ENCODE peak calls at places on chromosomes 13 and 19, in eight cellular contexts. Z, H, K, C, O, N, X and V are unnamed samples.

GRCh38 chr19:39543477-39543857 is 3.5 kb upstream of the EID2 start:
- DNase-seq in X (no peak), K (no peak), Z (no peak), N (no peak), O (no peak), H (no peak), C (no peak), V (no peak)

GRCh38 chr19:45117167-45117594 is 24.2 kb downstream of the PPP1R37 start:
- DNase-seq in H (no peak), K (peak; percentile 77), N (no peak), C (peak; percentile 76), Z (no peak), O (peak; percentile 79), X (no peak), V (peak; percentile 81)

GRCh38 chr13:45108716-45109706 is 11.3 kb upstream of the GTF2F2 start:
- DNase-seq in X (no peak), H (no peak), O (no peak), C (no peak), Z (peak; percentile 88), K (no peak), N (peak; percentile 23), V (no peak)

GRCh38 chr19:46537136-46538097 is 41.8 kb upstream of the PNMA8B start:
- DNase-seq in H (peak; percentile 41), K (no peak), X (no peak), O (peak; percentile 58), N (no peak), C (no peak), Z (no peak), V (no peak)

GRCh38 chr13:65855276-65855675 is 1374.9 kb downstream of the PCDH9 start:
- DNase-seq in Z (no peak), O (no peak), K (no peak), X (no peak), N (no peak), H (peak; percentile 1), C (peak; percentile 4), V (peak; percentile 71)

GRCh38 chr19:18586311-18586710 is 2.3 kb upstream of the REX1BD start:
- DNase-seq in X (no peak), N (no peak), H (no peak), O (no peak), C (no peak), K (no peak), Z (no peak), V (no peak)

GRCh38 chr13:57633141-57633949 is 1.8 kb downstream of the PCDH17 start:
- DNase-seq in N (no peak), Z (no peak), C (no peak), H (no peak), K (no peak), X (no peak), O (no peak), V (no peak)

GRCh38 chr13:110944121-110944967 is 29.5 kb upstream of the ANKRD10 start:
- DNase-seq in Z (peak; percentile 59), O (no peak), N (peak; percentile 36), C (peak; percentile 91), K (no peak), X (peak; percentile 76), H (peak; percentile 48), V (peak; percentile 4)

GRCh38 chr13:32214073-32214472 is 101.1 kb downstream of the ZAR1L start:
- DNase-seq in O (no peak), K (no peak), C (no peak), X (no peak), H (no peak), N (no peak), Z (no peak), V (no peak)

GRCh38 chr19:17468302-17469091 is 1.8 kb upstream of the SLC27A1 start:
- DNase-seq in Z (no peak), N (no peak), O (no peak), C (no peak), K (no peak), H (no peak), X (no peak), V (no peak)

GRCh38 chr19:2797280-2797679 is 12.0 kb downstream of the THOP1 start:
- DNase-seq in K (no peak), O (no peak), N (no peak), X (no peak), Z (no peak), C (no peak), H (no peak), V (no peak)

GRCh38 chr13:21458457-21458815 is 667 bp downstream of the ZDHHC20 start:
- DNase-seq in H (no peak), C (peak; percentile 47), N (no peak), X (no peak), O (no peak), K (peak; percentile 53), Z (no peak), V (peak; percentile 33)

GRCh38 chr13:108728370-108728769 is 99.0 kb downstream of the MYO16 start:
- DNase-seq in O (no peak), K (no peak), Z (no peak), C (peak; percentile 23), H (no peak), X (no peak), N (no peak), V (peak; percentile 1)

GRCh38 chr19:51733742-51734522 is 10.1 kb upstream of the HAS1 start:
- DNase-seq in O (no peak), H (no peak), N (no peak), Z (no peak), C (no peak), X (no peak), K (no peak), V (no peak)

GRCh38 chr19:13115936-13116281 is 631 bp downstream of the TRMT1 start:
- DNase-seq in C (no peak), H (no peak), N (no peak), X (no peak), O (no peak), Z (no peak), K (no peak), V (no peak)

GRCh38 chr13:44814836-44815235 is 174.4 kb downstream of the NUFIP1 start:
- DNase-seq in C (no peak), H (no peak), X (no peak), O (no peak), N (no peak), Z (no peak), K (no peak), V (no peak)

GRCh38 chr19:33171916-33172359 is 22.2 kb upstream of the LRP3 start:
- DNase-seq in N (no peak), Z (peak; percentile 32), K (no peak), H (no peak), X (peak; percentile 7), C (no peak), O (no peak), V (no peak)

GRCh38 chr13:39132286-39132685 is 94.0 kb downstream of the NHLRC3 start:
- DNase-seq in O (no peak), C (no peak), Z (no peak), K (no peak), N (no peak), X (no peak), H (no peak), V (no peak)

GRCh38 chr19:5130371-5131030 is 161.6 kb downstream of the KDM4B start:
- DNase-seq in C (no peak), H (no peak), X (no peak), O (peak; percentile 66), Z (no peak), N (no peak), K (no peak), V (peak; percentile 15)

GRCh38 chr19:18832331-18833140 is 777 bp downstream of the UPF1 start:
- DNase-seq in C (no peak), N (no peak), H (no peak), X (no peak), O (no peak), Z (no peak), K (no peak), V (no peak)

GRCh38 chr13:66344770-66345367 is 885.3 kb downstream of the PCDH9 start:
- DNase-seq in C (no peak), H (no peak), X (no peak), Z (no peak), N (no peak), O (no peak), K (no peak), V (no peak)

GRCh38 chr13:43558942-43559341 is 227.8 kb downstream of the ENOX1 start:
- DNase-seq in Z (no peak), H (no peak), O (no peak), N (no peak), K (no peak), C (no peak), X (no peak), V (no peak)

GRCh38 chr19:23867895-23868294 is 46.8 kb upstream of the ZNF726 start:
- DNase-seq in K (no peak), H (no peak), Z (no peak), X (no peak), C (peak; percentile 26), O (no peak), N (no peak), V (peak; percentile 0)

GRCh38 chr19:51688665-51689571 is 4.2 kb upstream of the SPACA6 start:
- DNase-seq in K (no peak), N (peak; percentile 86), H (peak; percentile 67), O (no peak), Z (peak; percentile 98), C (peak; percentile 86), X (peak; percentile 84), V (peak; percentile 70)

GRCh38 chr19:58033741-58034475 is at the start of gene ZSCAN1:
- DNase-seq in N (peak; percentile 9), C (no peak), O (no peak), X (peak; percentile 92), Z (peak; percentile 81), K (no peak), H (peak; percentile 75), V (peak; percentile 90)

GRCh38 chr13:46603165-46603603 is 50.2 kb downstream of the LRCH1 start:
- DNase-seq in H (peak; percentile 5), Z (no peak), X (no peak), K (no peak), C (no peak), O (no peak), N (no peak), V (no peak)

GRCh38 chr19:29630661-29631060 is 24.6 kb downstream of the POP4 start:
- DNase-seq in C (no peak), X (no peak), H (no peak), O (peak; percentile 1), N (no peak), K (no peak), Z (no peak), V (no peak)

GRCh38 chr19:56958428-56958827 is 117.9 kb upstream of the PEG3 start:
- DNase-seq in N (no peak), O (no peak), C (peak; percentile 6), X (no peak), H (no peak), Z (no peak), K (no peak), V (no peak)

GRCh38 chr13:27104606-27105005 is 67.0 kb downstream of the USP12 start:
- DNase-seq in Z (no peak), O (no peak), N (no peak), H (no peak), C (no peak), K (no peak), X (no peak), V (no peak)

GRCh38 chr19:10260141-10260584 is 8.1 kb downstream of the MRPL4 start:
- DNase-seq in Z (no peak), N (no peak), C (no peak), H (no peak), O (peak; percentile 78), K (no peak), X (no peak), V (no peak)

GRCh38 chr13:51803018-51803417 is 945 bp downstream of the DHRS12 start:
- DNase-seq in K (peak; percentile 25), C (no peak), X (no peak), O (no peak), Z (no peak), H (no peak), N (no peak), V (no peak)

GRCh38 chr19:56504581-56504980 is 3.1 kb upstream of the ZNF471 start:
- DNase-seq in Z (peak; percentile 17), X (no peak), C (no peak), K (no peak), O (no peak), H (no peak), N (no peak), V (no peak)

GRCh38 chr13:95019886-95020285 is 281.4 kb downstream of the ABCC4 start:
- DNase-seq in N (no peak), H (no peak), Z (no peak), K (no peak), C (no peak), O (no peak), X (no peak), V (no peak)

GRCh38 chr13:44837250-44837649 is 152.0 kb downstream of the NUFIP1 start:
- DNase-seq in Z (no peak), X (no peak), N (no peak), K (no peak), H (no peak), C (no peak), O (no peak), V (no peak)